ENCODE peak calls at places on chromosome 5, in five cellular contexts. V is NCI-H1092 treated with DMSO at 0.1 percent for 48 hours; B is endodermal cell; G is activated naive CD4-positive, alpha-beta T cell treated with Interleukin-2 at 50 U/mL for 16 hours; U is sciatic nerve. O is an unnamed sample.

GRCh38 chr5:172695431-172696054 is 54.5 kb downstream of the NEURL1B start:
- DNase-seq in V (no peak), B (no peak), G (no peak), U (no peak), O (no peak)

GRCh38 chr5:75992677-75993582 is 90.3 kb upstream of the SV2C start:
- DNase-seq in V (no peak), B (no peak), G (no peak), U (no peak), O (no peak)

GRCh38 chr5:175385691-175386360 is 58.2 kb downstream of the DRD1 start:
- DNase-seq in V (peak), B (no peak), G (no peak), U (no peak), O (no peak)

GRCh38 chr5:170121321-170121720 is 15.6 kb downstream of the FOXI1 start:
- DNase-seq in V (no peak), B (peak), G (no peak), U (no peak), O (no peak)

GRCh38 chr5:136199408-136199807 is 6.4 kb upstream of the SMIM32 start:
- DNase-seq in V (no peak), B (peak), G (no peak), U (no peak), O (no peak)

GRCh38 chr5:54981928-54982327 is 3.5 kb downstream of the ESM1 start:
- DNase-seq in V (no peak), B (peak), G (no peak), U (no peak), O (no peak)

GRCh38 chr5:161847896-161848510 is at the start of gene GABRA1:
- DNase-seq in V (no peak), B (peak), G (no peak), U (no peak), O (no peak)

GRCh38 chr5:488744-489688 is 35.2 kb downstream of the SLC9A3 start:
- DNase-seq in V (no peak), B (no peak), G (no peak), U (no peak), O (no peak)

GRCh38 chr5:17182966-17183365 is 34.5 kb upstream of the BASP1 start:
- DNase-seq in V (no peak), B (no peak), G (no peak), U (no peak), O (no peak)

GRCh38 chr5:134249469-134250379 is 23.9 kb upstream of the PPP2CA start:
- DNase-seq in V (no peak), B (no peak), G (no peak), U (no peak), O (no peak)

GRCh38 chr5:10552183-10553143 is 11.4 kb upstream of the ANKRD33B start:
- DNase-seq in V (no peak), B (peak), G (no peak), U (no peak), O (no peak)

GRCh38 chr5:51345106-51345505 is 38.1 kb upstream of the ISL1 start:
- DNase-seq in V (no peak), B (no peak), G (no peak), U (no peak), O (no peak)

GRCh38 chr5:102663771-102664530 is 91.2 kb upstream of the PAM start:
- DNase-seq in V (no peak), B (no peak), G (no peak), U (no peak), O (no peak)

GRCh38 chr5:50667653-50668403 is 1.4 kb downstream of the PARP8 start:
- DNase-seq in V (peak), B (peak), G (peak), U (peak), O (peak)

GRCh38 chr5:958701-959571 is 49.7 kb upstream of the NKD2 start:
- DNase-seq in V (peak), B (no peak), G (no peak), U (no peak), O (no peak)

O was measured in stimulated activated CD4-positive, alpha-beta T cell treated with anti-CD3 and anti-CD28 coated beads, Interleukin-1b, Interleukin-23, amount 100 ng/mL, for 48 hours.